ENCODE peak calls at places on chromosomes 13 and 19, in nine cellular contexts. T, B, E, J, S, X, Y, P and N are unnamed samples.

GRCh38 chr13:40476175-40476958 is 190.1 kb downstream of the FOXO1 start:
- DNase-seq in T (no peak), B (no peak), E (peak; percentile 91), J (no peak), S (no peak), X (no peak), Y (no peak), P (no peak), N (peak; percentile 59)

GRCh38 chr19:50261446-50261970 is 58.1 kb downstream of the MYH14 start:
- DNase-seq in T (no peak), B (no peak), E (no peak), J (no peak), S (no peak), X (no peak), Y (no peak), P (no peak), N (no peak)

GRCh38 chr19:30752201-30752600 is 380.0 kb downstream of the ZNF536 start:
- DNase-seq in T (no peak), B (no peak), E (no peak), J (no peak), S (no peak), X (no peak), Y (no peak), P (no peak), N (no peak)

GRCh38 chr19:43265664-43266025 is 3.7 kb downstream of the PSG9 start:
- DNase-seq in T (no peak), B (no peak), E (no peak), J (no peak), S (no peak), X (no peak), Y (no peak), P (no peak), N (no peak)

GRCh38 chr13:24626449-24626848 is 53.8 kb upstream of the ATP12A start:
- DNase-seq in T (no peak), B (no peak), E (no peak), J (no peak), S (no peak), X (peak; percentile 15), Y (no peak), P (no peak), N (no peak)

GRCh38 chr19:21422244-21422643 is 25.3 kb downstream of the ZNF493 start:
- DNase-seq in T (no peak), B (no peak), E (no peak), J (no peak), S (no peak), X (no peak), Y (no peak), P (no peak), N (no peak)

GRCh38 chr13:71378992-71379905 is 487.8 kb downstream of the DACH1 start:
- DNase-seq in T (no peak), B (no peak), E (no peak), J (no peak), S (no peak), X (no peak), Y (no peak), P (no peak), N (no peak)

GRCh38 chr19:16902545-16902944 is 13.7 kb downstream of the F2RL3 start:
- DNase-seq in T (no peak), B (no peak), E (no peak), J (no peak), S (no peak), X (no peak), Y (no peak), P (no peak), N (no peak)

GRCh38 chr13:111658150-111659100 is 338.0 kb downstream of the TEX29 start:
- DNase-seq in T (no peak), B (no peak), E (no peak), J (no peak), S (no peak), X (no peak), Y (peak; percentile 65), P (no peak), N (no peak)

GRCh38 chr19:33784432-33784831 is 12.2 kb upstream of the KCTD15 start:
- DNase-seq in T (no peak), B (no peak), E (peak; percentile 21), J (no peak), S (no peak), X (no peak), Y (no peak), P (no peak), N (no peak)

GRCh38 chr13:110415669-110416068 is 108.6 kb downstream of the COL4A2 start:
- DNase-seq in T (no peak), B (no peak), E (no peak), J (no peak), S (no peak), X (no peak), Y (peak; percentile 61), P (no peak), N (no peak)

GRCh38 chr19:6233827-6234511 is 45.8 kb downstream of the MLLT1 start:
- DNase-seq in T (no peak), B (no peak), E (peak; percentile 40), J (no peak), S (no peak), X (no peak), Y (no peak), P (no peak), N (peak; percentile 29)

GRCh38 chr19:6210721-6211600 is 68.8 kb downstream of the MLLT1 start:
- DNase-seq in T (no peak), B (no peak), E (no peak), J (no peak), S (no peak), X (no peak), Y (no peak), P (peak; percentile 10), N (no peak)

GRCh38 chr19:17680235-17680722 is 7.9 kb downstream of the UNC13A start:
- DNase-seq in T (no peak), B (peak; percentile 28), E (peak; percentile 93), J (peak; percentile 43), S (peak; percentile 15), X (no peak), Y (peak; percentile 52), P (no peak), N (peak; percentile 61)

GRCh38 chr13:39588384-39588783 is 14.6 kb downstream of the LHFPL6 start:
- DNase-seq in T (no peak), B (no peak), E (peak; percentile 21), J (no peak), S (no peak), X (no peak), Y (no peak), P (no peak), N (peak; percentile 37)

GRCh38 chr13:113658836-113659235 is 838 bp upstream of the ATP4B start:
- DNase-seq in T (no peak), B (no peak), E (no peak), J (no peak), S (no peak), X (no peak), Y (no peak), P (no peak), N (no peak)

GRCh38 chr19:46601318-46602224 is at the start of gene CALM3:
- DNase-seq in T (no peak), B (no peak), E (no peak), J (no peak), S (no peak), X (no peak), Y (no peak), P (no peak), N (no peak)

GRCh38 chr19:48926909-48927308 is 6.6 kb upstream of the DHDH start:
- DNase-seq in T (peak; percentile 77), B (no peak), E (peak; percentile 97), J (no peak), S (no peak), X (no peak), Y (no peak), P (no peak), N (peak; percentile 96)

GRCh38 chr13:33110713-33111413 is 94.6 kb downstream of the KL start:
- DNase-seq in T (no peak), B (no peak), E (peak; percentile 43), J (no peak), S (no peak), X (no peak), Y (no peak), P (no peak), N (peak; percentile 87)

GRCh38 chr13:24995225-24995804 is 100.6 kb upstream of the PABPC3 start:
- DNase-seq in T (peak; percentile 83), B (no peak), E (peak; percentile 82), J (peak; percentile 43), S (peak; percentile 45), X (peak; percentile 23), Y (peak; percentile 78), P (peak; percentile 49), N (peak; percentile 86)

GRCh38 chr13:109211616-109212015 is 574.8 kb downstream of the IRS2 start:
- DNase-seq in T (no peak), B (no peak), E (peak; percentile 78), J (no peak), S (no peak), X (no peak), Y (no peak), P (no peak), N (peak; percentile 36)

GRCh38 chr13:112795277-112795676 is 105.4 kb downstream of the ATP11A start:
- DNase-seq in T (no peak), B (no peak), E (no peak), J (no peak), S (no peak), X (no peak), Y (no peak), P (no peak), N (no peak)

GRCh38 chr19:3849092-3849491 is 19.7 kb downstream of the ZFR2 start:
- DNase-seq in T (no peak), B (no peak), E (peak; percentile 39), J (no peak), S (peak; percentile 26), X (peak; percentile 22), Y (peak; percentile 80), P (no peak), N (no peak)

GRCh38 chr19:47613165-47614146 is 4.5 kb downstream of the BICRA start:
- DNase-seq in T (peak; percentile 44), B (no peak), E (peak; percentile 90), J (no peak), S (no peak), X (no peak), Y (peak; percentile 78), P (no peak), N (peak; percentile 85)

GRCh38 chr13:40366119-40366518 is 300.3 kb downstream of the FOXO1 start:
- DNase-seq in T (no peak), B (no peak), E (no peak), J (no peak), S (no peak), X (no peak), Y (no peak), P (no peak), N (no peak)

GRCh38 chr19:4878491-4878968 is 11.1 kb upstream of the PLIN3 start:
- DNase-seq in T (no peak), B (no peak), E (peak; percentile 27), J (no peak), S (no peak), X (no peak), Y (peak; percentile 31), P (no peak), N (no peak)

GRCh38 chr13:36753176-36753575 is 65.8 kb upstream of the RFXAP start:
- DNase-seq in T (no peak), B (no peak), E (no peak), J (no peak), S (no peak), X (no peak), Y (no peak), P (no peak), N (no peak)

GRCh38 chr13:112781287-112781686 is 91.4 kb downstream of the ATP11A start:
- DNase-seq in T (no peak), B (no peak), E (no peak), J (no peak), S (no peak), X (no peak), Y (no peak), P (no peak), N (no peak)

GRCh38 chr13:44795176-44795575 is 194.1 kb downstream of the NUFIP1 start:
- DNase-seq in T (no peak), B (no peak), E (no peak), J (no peak), S (no peak), X (no peak), Y (no peak), P (no peak), N (no peak)

GRCh38 chr13:112466132-112467025 is 90.2 kb downstream of the SPACA7 start:
- DNase-seq in T (no peak), B (no peak), E (no peak), J (no peak), S (no peak), X (no peak), Y (no peak), P (no peak), N (no peak)

GRCh38 chr13:110360598-110360997 is 53.5 kb downstream of the COL4A2 start:
- DNase-seq in T (no peak), B (no peak), E (no peak), J (no peak), S (no peak), X (no peak), Y (no peak), P (no peak), N (no peak)